ENCODE peak calls at places on chromosomes 12 and 14, in ten cellular contexts. W, L, Y, G, V, B, U, F, C and K are unnamed samples.

GRCh38 chr12:32776258-32776657 is 20.6 kb upstream of the YARS2 start:
- DNase-seq in L (no peak), U (no peak), G (no peak), W (no peak), Y (no peak), B (no peak), F (no peak), V (no peak), C (no peak), K (no peak)

GRCh38 chr14:105497671-105498429 is 6.8 kb downstream of the TEDC1 start:
- DNase-seq in W (no peak), L (no peak), G (no peak), F (no peak), C (no peak), U (no peak), V (no peak), Y (no peak), B (no peak), K (no peak)

GRCh38 chr14:50943261-50943942 is 881 bp downstream of the PYGL start:
- DNase-seq in C (peak), G (peak), W (no peak), F (peak), V (no peak), U (peak), L (no peak), Y (no peak), B (peak), K (no peak)

GRCh38 chr12:116933101-116933500 is 22.4 kb downstream of the FBXW8 start:
- DNase-seq in C (no peak), Y (no peak), B (no peak), W (no peak), L (no peak), U (no peak), F (no peak), G (no peak), V (no peak), K (no peak)

GRCh38 chr12:80033457-80033856 is 65.9 kb upstream of the OTOGL start:
- DNase-seq in V (no peak), Y (no peak), W (no peak), C (peak), L (no peak), F (no peak), B (peak), G (no peak), U (no peak), K (no peak)

GRCh38 chr12:95465275-95465674 is 8.7 kb upstream of the METAP2 start:
- DNase-seq in C (no peak), U (no peak), W (no peak), F (no peak), V (no peak), Y (no peak), L (no peak), B (no peak), G (no peak), K (no peak)

GRCh38 chr12:75813066-75813465 is 218.5 kb downstream of the PHLDA1 start:
- DNase-seq in L (no peak), U (no peak), B (no peak), F (no peak), G (no peak), W (no peak), Y (no peak), V (peak), C (no peak), K (no peak)

GRCh38 chr14:58637391-58638230 is at the start of gene DACT1:
- DNase-seq in B (peak), F (no peak), W (peak), Y (no peak), C (peak), L (no peak), V (peak), U (peak), G (no peak), K (no peak)

GRCh38 chr14:67717048-67717447 is 15.4 kb downstream of the RDH12 start:
- DNase-seq in F (no peak), V (no peak), G (no peak), U (no peak), L (no peak), C (no peak), B (no peak), Y (no peak), W (no peak), K (no peak)

GRCh38 chr14:67620217-67620789 is 583 bp downstream of the ARG2 start:
- DNase-seq in U (peak), V (peak), G (no peak), Y (no peak), L (no peak), B (peak), C (peak), W (no peak), F (no peak), K (no peak)

GRCh38 chr14:91333640-91334039 is 84.0 kb downstream of the CCDC88C start:
- DNase-seq in L (no peak), Y (no peak), C (no peak), U (no peak), G (no peak), F (no peak), V (no peak), W (no peak), B (no peak), K (no peak)

GRCh38 chr14:23052182-23052623 is 5.1 kb downstream of the CDH24 start:
- DNase-seq in F (no peak), V (no peak), Y (no peak), G (no peak), U (peak), W (no peak), B (no peak), L (no peak), C (peak), K (no peak)

GRCh38 chr14:89237923-89238529 is 179.0 kb downstream of the FOXN3 start:
- DNase-seq in G (peak), W (no peak), V (peak), U (no peak), F (peak), L (no peak), Y (no peak), B (no peak), C (no peak), K (no peak)

GRCh38 chr14:59919582-59920377 is at the start of gene LRRC9:
- DNase-seq in W (no peak), F (no peak), B (peak), V (peak), Y (no peak), C (peak), G (no peak), U (peak), L (peak), K (no peak)

GRCh38 chr12:71865166-71865713 is 25.7 kb downstream of the TBC1D15 start:
- DNase-seq in C (peak), B (no peak), W (peak), G (no peak), F (peak), U (no peak), Y (no peak), V (no peak), L (no peak), K (no peak)

GRCh38 chr12:120485914-120486881 is 9.7 kb upstream of the DYNLL1 start:
- DNase-seq in G (no peak), L (no peak), Y (no peak), F (no peak), V (no peak), U (no peak), C (no peak), W (no peak), B (no peak), K (no peak)

GRCh38 chr14:21300892-21301291 is 21.0 kb downstream of the RPGRIP1 start:
- DNase-seq in U (peak), L (no peak), B (no peak), C (peak), V (peak), W (no peak), G (no peak), Y (no peak), F (peak), K (no peak)

GRCh38 chr12:131088701-131089525 is 135.2 kb downstream of the ADGRD1 start:
- DNase-seq in L (no peak), W (no peak), F (no peak), B (peak), C (no peak), V (no peak), U (no peak), G (no peak), Y (no peak), K (no peak)

GRCh38 chr14:89293349-89293916 is 123.6 kb downstream of the FOXN3 start:
- DNase-seq in B (no peak), V (no peak), U (peak), F (no peak), G (no peak), Y (no peak), L (peak), W (no peak), C (no peak), K (no peak)

GRCh38 chr12:100857971-100858370 is 63.4 kb downstream of the ANO4 start:
- DNase-seq in Y (no peak), V (no peak), G (no peak), L (no peak), B (no peak), F (no peak), U (no peak), W (no peak), C (peak), K (no peak)

GRCh38 chr12:90899456-90900182 is 55.4 kb downstream of the CCER1 start:
- DNase-seq in B (no peak), C (no peak), U (no peak), W (no peak), V (no peak), Y (no peak), L (no peak), F (no peak), G (no peak), K (no peak)

GRCh38 chr14:51004801-51005526 is 60.7 kb upstream of the PYGL start:
- DNase-seq in U (no peak), W (no peak), Y (no peak), L (peak), B (no peak), F (peak), V (peak), C (peak), G (peak), K (no peak)